ENCODE peak calls at places on chromosomes 5 and 9, in five cellular contexts. I is ACHN, U is HCT116, C is substantia nigra, L is hypothalamus. S is an unnamed sample.

GRCh38 chr5:132677191-132677590 is 3.4 kb downstream of the IL4 start:
- DNase-seq in U (peak), L (no peak), I (peak), C (no peak), S (peak)

GRCh38 chr5:41510176-41510831 is at the start of gene PLCXD3:
- DNase-seq in C (no peak), I (no peak), U (no peak), L (peak), S (no peak)

GRCh38 chr9:75851917-75852316 is 38.6 kb upstream of the PCSK5 start:
- DNase-seq in C (no peak), I (no peak), U (no peak), L (no peak), S (no peak)

GRCh38 chr9:91099471-91099870 is 262.2 kb downstream of the AUH start:
- DNase-seq in U (no peak), I (no peak), C (no peak), L (no peak), S (no peak)

GRCh38 chr5:35131723-35132122 is 84.0 kb upstream of the AGXT2 start:
- DNase-seq in I (no peak), C (no peak), U (no peak), L (no peak), S (peak)

GRCh38 chr9:133684461-133685361 is 48.5 kb downstream of the DBH start:
- DNase-seq in U (no peak), L (peak), C (peak), I (no peak), S (no peak)

GRCh38 chr5:9537223-9538141 is 8.4 kb downstream of the SEMA5A start:
- DNase-seq in L (no peak), I (no peak), C (no peak), U (no peak), S (no peak)

GRCh38 chr5:159814810-159815585 is 101.3 kb upstream of the ADRA1B start:
- DNase-seq in U (no peak), L (no peak), C (no peak), I (no peak), S (no peak)

GRCh38 chr5:172117977-172118701 is 69.9 kb downstream of the STK10 start:
- DNase-seq in L (no peak), U (no peak), C (no peak), I (no peak), S (no peak)

GRCh38 chr9:108543251-108543768 is 312.5 kb downstream of the ACTL7B start:
- DNase-seq in I (no peak), C (no peak), L (no peak), U (no peak), S (peak)

GRCh38 chr9:83675466-83675865 is 32.3 kb downstream of the UBQLN1 start:
- DNase-seq in L (no peak), I (no peak), C (no peak), U (no peak), S (no peak)

GRCh38 chr9:91773166-91773565 is 176.9 kb downstream of the ROR2 start:
- DNase-seq in I (no peak), U (no peak), L (no peak), C (no peak), S (no peak)

GRCh38 chr9:101727621-101728524 is 10.6 kb downstream of the GRIN3A start:
- DNase-seq in I (peak), L (no peak), C (no peak), U (no peak), S (peak)

GRCh38 chr5:34001231-34001935 is 6.5 kb downstream of the AMACR start:
- DNase-seq in L (peak), I (peak), U (no peak), C (no peak), S (no peak)

GRCh38 chr5:73424489-73425102 is 24.0 kb downstream of the FOXD1 start:
- DNase-seq in C (no peak), I (no peak), U (no peak), L (no peak), S (no peak)